ENCODE peak calls at places on chromosomes 12 and 14, in eight cellular contexts. H is head of caudate nucleus; K is non-pigmented ciliary epithelial cell; F is anterior cingulate cortex; N is occipital lobe; S is A172; J is stimulated activated CD8-positive, alpha-beta memory T cell treated with anti-CD3 and anti-CD28 coated beads, Interleukin-15, amount 100 ng/mL, for 4 hours; Y is pancreas. P is an unnamed sample.

GRCh38 chr12:7695159-7695930 is at the start of gene GDF3:
- DNase-seq in H (no peak), K (no peak), F (no peak), N (no peak), S (peak), J (no peak), Y (no peak), P (no peak)

GRCh38 chr12:80412343-80412953 is 31.6 kb upstream of the PTPRQ start:
- DNase-seq in H (no peak), K (peak), F (no peak), N (no peak), S (peak), J (no peak), Y (no peak), P (no peak)

GRCh38 chr12:111581434-111582132 is 17.5 kb downstream of the ATXN2 start:
- DNase-seq in H (no peak), K (no peak), F (no peak), N (no peak), S (no peak), J (no peak), Y (no peak), P (no peak)

GRCh38 chr14:101120636-101121398 is 217.3 kb upstream of the RTL1 start:
- DNase-seq in H (peak), K (no peak), F (no peak), N (no peak), S (peak), J (no peak), Y (peak), P (no peak)

GRCh38 chr12:53300187-53300586 is 692 bp downstream of the MYG1 start:
- DNase-seq in H (no peak), K (peak), F (no peak), N (no peak), S (peak), J (no peak), Y (no peak), P (no peak)

GRCh38 chr12:2643736-2644135 is 151.0 kb upstream of the FKBP4 start:
- DNase-seq in H (no peak), K (no peak), F (no peak), N (no peak), S (no peak), J (no peak), Y (no peak), P (no peak)

GRCh38 chr12:76356094-76356493 is 7.9 kb upstream of the BBS10 start:
- DNase-seq in H (no peak), K (no peak), F (no peak), N (no peak), S (no peak), J (no peak), Y (no peak), P (no peak)

GRCh38 chr12:92360543-92360942 is 214.9 kb upstream of the BTG1 start:
- DNase-seq in H (no peak), K (no peak), F (no peak), N (no peak), S (no peak), J (no peak), Y (no peak), P (no peak)

GRCh38 chr12:101924647-101925046 is 47.3 kb downstream of the DRAM1 start:
- DNase-seq in H (no peak), K (no peak), F (no peak), N (no peak), S (no peak), J (no peak), Y (no peak), P (no peak)

GRCh38 chr12:32265461-32265860 is 133.9 kb upstream of the FGD4 start:
- DNase-seq in H (no peak), K (no peak), F (no peak), N (no peak), S (no peak), J (no peak), Y (no peak), P (no peak)

GRCh38 chr12:131673519-131674265 is 37.2 kb upstream of the SFSWAP start:
- DNase-seq in H (no peak), K (no peak), F (no peak), N (no peak), S (peak), J (no peak), Y (no peak), P (no peak)

GRCh38 chr14:59507063-59507751 is 22.9 kb downstream of the JKAMP start:
- DNase-seq in H (peak), K (no peak), F (no peak), N (peak), S (peak), J (no peak), Y (peak), P (peak)

GRCh38 chr12:64229240-64229639 is 7.1 kb upstream of the KICS2 start:
- DNase-seq in H (no peak), K (no peak), F (no peak), N (no peak), S (no peak), J (no peak), Y (no peak), P (no peak)

GRCh38 chr14:104707629-104708595 is 16.1 kb upstream of the ADSS1 start:
- DNase-seq in H (no peak), K (no peak), F (no peak), N (no peak), S (no peak), J (no peak), Y (no peak), P (no peak)

GRCh38 chr12:65372574-65372973 is 94.1 kb downstream of the MSRB3 start:
- DNase-seq in H (no peak), K (no peak), F (no peak), N (no peak), S (no peak), J (no peak), Y (no peak), P (no peak)

GRCh38 chr12:69966409-69966808 is 141.4 kb downstream of the MYRFL start:
- DNase-seq in H (no peak), K (peak), F (no peak), N (peak), S (peak), J (no peak), Y (no peak), P (no peak)

GRCh38 chr14:103627073-103628025 is 1.7 kb upstream of the KLC1 start:
- DNase-seq in H (no peak), K (no peak), F (no peak), N (no peak), S (no peak), J (no peak), Y (no peak), P (no peak)

GRCh38 chr14:30333934-30334333 is 225.0 kb upstream of the G2E3 start:
- DNase-seq in H (no peak), K (no peak), F (no peak), N (no peak), S (peak), J (no peak), Y (no peak), P (no peak)

GRCh38 chr12:3320881-3321509 is 170.0 kb upstream of the PRMT8 start:
- DNase-seq in H (no peak), K (no peak), F (no peak), N (no peak), S (no peak), J (no peak), Y (no peak), P (no peak)

GRCh38 chr14:36111822-36112583 is 64.5 kb downstream of the PTCSC3 start:
- DNase-seq in H (no peak), K (no peak), F (no peak), N (no peak), S (no peak), J (no peak), Y (no peak), P (no peak)

GRCh38 chr14:59582161-59582560 is 5.5 kb upstream of the CCDC175 start:
- DNase-seq in H (no peak), K (no peak), F (no peak), N (peak), S (no peak), J (no peak), Y (no peak), P (no peak)

GRCh38 chr14:24880689-24881088 is 169.3 kb downstream of the STXBP6 start:
- DNase-seq in H (no peak), K (no peak), F (no peak), N (no peak), S (no peak), J (no peak), Y (no peak), P (no peak)

GRCh38 chr12:124525455-124525854 is 42.0 kb downstream of the NCOR2 start:
- DNase-seq in H (peak), K (no peak), F (no peak), N (peak), S (no peak), J (no peak), Y (no peak), P (no peak)

GRCh38 chr12:51320695-51321320 is 3.2 kb downstream of the BIN2 start:
- DNase-seq in H (no peak), K (no peak), F (no peak), N (no peak), S (peak), J (no peak), Y (no peak), P (no peak)

GRCh38 chr14:100564506-100564905 is 22.7 kb downstream of the BEGAIN start:
- DNase-seq in H (no peak), K (no peak), F (no peak), N (no peak), S (no peak), J (no peak), Y (no peak), P (no peak)

GRCh38 chr12:53575502-53576264 is 50.5 kb downstream of the ATF7 start:
- DNase-seq in H (no peak), K (peak), F (no peak), N (no peak), S (no peak), J (no peak), Y (no peak), P (no peak)

GRCh38 chr12:6813363-6813762 is 8.3 kb upstream of the GPR162 start:
- DNase-seq in H (no peak), K (no peak), F (no peak), N (no peak), S (no peak), J (no peak), Y (no peak), P (no peak)

GRCh38 chr12:75735853-75736252 is 224.4 kb upstream of the KRR1 start:
- DNase-seq in H (no peak), K (no peak), F (no peak), N (no peak), S (no peak), J (no peak), Y (peak), P (no peak)

GRCh38 chr12:92290016-92290685 is 144.5 kb upstream of the BTG1 start:
- DNase-seq in H (no peak), K (peak), F (no peak), N (no peak), S (peak), J (no peak), Y (no peak), P (no peak)

GRCh38 chr12:132593938-132594358 is 16.4 kb downstream of the LRCOL1 start:
- DNase-seq in H (peak), K (peak), F (no peak), N (peak), S (peak), J (no peak), Y (peak), P (peak)

GRCh38 chr12:32917094-32917611 is 20.6 kb upstream of the PKP2 start:
- DNase-seq in H (no peak), K (no peak), F (no peak), N (no peak), S (no peak), J (no peak), Y (no peak), P (no peak)

GRCh38 chr12:2876431-2877046 is 435 bp downstream of the FOXM1 start:
- DNase-seq in H (no peak), K (no peak), F (no peak), N (no peak), S (peak), J (no peak), Y (no peak), P (no peak)

GRCh38 chr12:1857821-1858220 is 37.5 kb downstream of the LRTM2 start:
- DNase-seq in H (no peak), K (no peak), F (no peak), N (no peak), S (no peak), J (no peak), Y (no peak), P (peak)

GRCh38 chr14:96802963-96803362 is 5.8 kb downstream of the VRK1 start:
- DNase-seq in H (no peak), K (no peak), F (no peak), N (no peak), S (no peak), J (no peak), Y (no peak), P (no peak)

P was measured in left colon.